ENCODE peak calls at places on chromosome 20, in four cellular contexts. U, S, N and G are unnamed samples.

GRCh38 chr20:58908216-58908615 is 55.7 kb downstream of the GNAS start:
- DNase-seq in N (no peak), U (no peak), S (no peak), G (no peak)

GRCh38 chr20:43849496-43850197 is 65.0 kb upstream of the TOX2 start:
- DNase-seq in S (peak), N (no peak), U (peak), G (no peak)

GRCh38 chr20:58715709-58716475 is 23.3 kb downstream of the NPEPL1 start:
- DNase-seq in N (no peak), U (no peak), S (no peak), G (no peak)

GRCh38 chr20:50690979-50691584 is at the start of gene RIPOR3:
- DNase-seq in U (peak), S (no peak), N (no peak), G (no peak)

GRCh38 chr20:48204499-48204898 is 419.2 kb upstream of the SULF2 start:
- DNase-seq in U (no peak), S (no peak), N (no peak), G (no peak)

GRCh38 chr20:7859371-7859802 is 80.9 kb downstream of the HAO1 start:
- DNase-seq in N (peak), U (peak), S (peak), G (no peak)

GRCh38 chr20:51760905-51761544 is 7.2 kb downstream of the ATP9A start:
- DNase-seq in S (no peak), N (no peak), U (peak), G (no peak)

GRCh38 chr20:41150664-41151063 is 13.3 kb downstream of the PLCG1 start:
- DNase-seq in N (no peak), S (peak), U (peak), G (no peak)

GRCh38 chr20:21719592-21720214 is 14.2 kb downstream of the PAX1 start:
- DNase-seq in N (peak), U (peak), S (peak), G (peak)

GRCh38 chr20:62628691-62629090 is 13.6 kb upstream of the SLCO4A1 start:
- DNase-seq in N (no peak), S (no peak), U (no peak), G (no peak)
- TF ChIP-seq CTCF in N (no peak), S (no peak), U (no peak), G (peak)

GRCh38 chr20:63932606-63933160 is 23.5 kb downstream of the UCKL1 start:
- DNase-seq in S (no peak), U (no peak), N (no peak), G (no peak)

GRCh38 chr20:63933646-63934045 is 22.6 kb downstream of the UCKL1 start:
- DNase-seq in N (no peak), S (no peak), U (no peak), G (no peak)

GRCh38 chr20:63931735-63932134 is 24.5 kb downstream of the UCKL1 start:
- DNase-seq in U (no peak), N (no peak), S (no peak), G (no peak)

GRCh38 chr20:63935447-63935846 is 20.8 kb downstream of the UCKL1 start:
- DNase-seq in S (no peak), U (no peak), N (no peak), G (no peak)

GRCh38 chr20:63934271-63935068 is 21.7 kb downstream of the UCKL1 start:
- DNase-seq in U (no peak), N (no peak), S (no peak), G (no peak)
- TF ChIP-seq CTCF in U (peak), N (peak), S (peak), G (peak)

GRCh38 chr20:2207770-2208097 is 88.1 kb upstream of the TGM3 start:
- DNase-seq in U (no peak), N (no peak), S (no peak), G (no peak)
- TF ChIP-seq CTCF in U (no peak), N (no peak), S (no peak), G (no peak)

DNA sequence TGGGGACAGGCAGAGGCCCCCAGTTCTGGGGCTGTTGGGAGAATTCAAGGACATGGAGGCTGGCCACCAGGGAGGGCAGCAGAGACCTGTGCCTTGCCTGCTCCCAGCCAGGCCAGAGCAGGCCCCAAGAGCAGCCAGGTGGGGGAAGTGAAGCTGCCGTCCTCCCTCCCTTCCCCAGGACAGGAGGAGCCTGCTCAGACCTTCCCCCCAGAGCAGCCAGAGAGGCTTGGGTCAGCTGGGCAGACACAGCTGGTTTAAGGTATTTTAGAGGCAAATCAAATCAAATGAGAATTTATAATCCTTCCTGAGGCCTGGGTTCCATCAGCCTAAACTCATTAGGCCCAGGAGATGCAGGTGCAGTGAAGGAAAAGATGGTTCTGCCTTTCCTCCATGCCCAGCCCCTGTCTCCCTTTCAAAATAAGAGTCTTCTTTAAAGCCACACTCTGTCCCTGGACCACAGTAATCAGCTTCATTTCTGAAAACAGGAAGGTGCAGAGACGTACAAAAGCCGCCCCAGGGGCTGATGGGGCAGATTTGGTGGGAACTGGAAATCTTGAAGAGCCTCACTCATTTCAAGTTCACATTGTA is 21.7 kb downstream of the BMP7 start:
- DNase-seq in S (no peak), N (no peak), U (no peak), G (no peak)
- TF ChIP-seq CTCF in S (no peak), N (no peak), U (no peak), G (no peak)

DNA sequence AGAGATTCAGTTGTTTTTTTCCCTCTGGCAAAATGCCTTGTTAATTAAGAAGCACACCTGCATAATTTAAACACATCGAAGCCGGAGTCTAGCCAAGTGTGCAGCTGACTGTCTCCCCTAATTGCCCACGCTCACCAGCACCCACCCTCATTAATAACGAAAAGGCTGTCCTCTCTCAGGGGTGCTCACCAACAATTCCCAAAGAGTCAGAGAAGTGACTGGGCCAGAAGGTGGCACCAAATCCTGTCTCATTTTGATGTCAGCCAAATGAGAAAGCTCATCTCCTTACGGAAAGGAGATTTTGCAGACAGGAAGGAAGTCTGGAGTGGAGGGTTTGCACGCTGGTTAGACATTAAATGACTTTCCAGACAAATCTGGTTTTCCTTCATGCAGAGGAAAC is 60.7 kb upstream of the MC3R start:
- DNase-seq in N (no peak), U (no peak), S (no peak), G (no peak)
- TF ChIP-seq CTCF in N (no peak), U (no peak), S (no peak), G (peak)

DNA sequence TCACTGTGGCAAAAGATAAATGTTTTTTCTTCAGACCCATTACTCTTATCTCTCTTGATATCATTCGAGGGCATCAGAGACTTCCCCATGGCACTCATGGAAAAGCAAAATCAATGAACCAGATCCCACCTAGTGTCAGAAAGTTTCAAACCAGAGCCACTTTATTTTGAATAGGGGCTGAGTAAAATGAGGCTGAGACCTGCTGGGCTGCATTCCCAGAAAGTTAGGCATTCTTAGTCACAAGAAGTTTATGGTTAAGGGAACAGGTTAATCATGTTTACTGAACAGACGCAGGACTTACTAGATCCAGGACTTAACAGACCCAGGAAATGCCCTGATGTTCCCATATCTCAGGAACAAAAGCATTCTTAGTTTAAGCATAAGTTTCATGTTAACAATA is 369.9 kb downstream of the BTBD3 start:
- DNase-seq in N (no peak), U (no peak), S (no peak), G (no peak)
- TF ChIP-seq CTCF in N (no peak), U (no peak), S (no peak), G (no peak)

GRCh38 chr20:4154958-4155411 is 139.6 kb upstream of the RNF24 start:
- DNase-seq in S (no peak), U (no peak), N (no peak), G (no peak)
- TF ChIP-seq CTCF in S (no peak), U (no peak), N (no peak), G (no peak)

GRCh38 chr20:63641792-63642517 is 11.3 kb downstream of the STMN3 start:
- DNase-seq in N (no peak), U (peak), S (peak), G (no peak)
- TF ChIP-seq CTCF in N (peak), U (no peak), S (peak), G (peak)